ENCODE peak calls at places on chromosomes 3 and 15, in ten cellular contexts. H, X, G, P, F, K, W, A, R and Y are unnamed samples.

GRCh38 chr3:153210660-153211059 is 48.6 kb downstream of the RAP2B start:
- DNase-seq in H (no peak), X (no peak), G (no peak), P (peak; percentile 9), F (no peak), K (peak; percentile 26), W (no peak), A (no peak), R (no peak), Y (no peak)

GRCh38 chr3:131242201-131242600 is 139.4 kb upstream of the NUDT16 start:
- DNase-seq in H (no peak), X (no peak), G (no peak), P (no peak), F (no peak), K (peak; percentile 23), W (no peak), A (no peak), R (no peak), Y (no peak)

GRCh38 chr3:194871864-194872668 is 186.4 kb downstream of the FAM43A start:
- DNase-seq in H (no peak), X (no peak), G (no peak), P (no peak), F (peak; percentile 57), K (peak; percentile 74), W (peak; percentile 44), A (no peak), R (peak; percentile 63), Y (no peak)

GRCh38 chr3:179666436-179667035 is 13.7 kb downstream of the USP13 start:
- DNase-seq in H (no peak), X (peak; percentile 42), G (peak; percentile 38), P (peak; percentile 43), F (peak; percentile 33), K (peak; percentile 15), W (peak; percentile 13), A (peak; percentile 72), R (no peak), Y (no peak)

GRCh38 chr3:119937229-119937628 is 155.3 kb downstream of the NR1I2 start:
- DNase-seq in H (peak; percentile 88), X (no peak), G (no peak), P (no peak), F (peak; percentile 57), K (no peak), W (no peak), A (no peak), R (no peak), Y (no peak)

GRCh38 chr3:188415196-188415595 is 261.2 kb downstream of the LPP start:
- DNase-seq in H (no peak), X (no peak), G (no peak), P (no peak), F (peak; percentile 44), K (peak; percentile 6), W (no peak), A (no peak), R (no peak), Y (no peak)

GRCh38 chr15:89379818-89380217 is 45.2 kb upstream of the POLG start:
- DNase-seq in H (no peak), X (no peak), G (no peak), P (peak; percentile 23), F (no peak), K (no peak), W (no peak), A (no peak), R (no peak), Y (no peak)

GRCh38 chr3:143035466-143036214 is 34.3 kb downstream of the U2SURP start:
- DNase-seq in H (no peak), X (no peak), G (no peak), P (no peak), F (no peak), K (peak; percentile 69), W (no peak), A (no peak), R (peak; percentile 72), Y (no peak)

GRCh38 chr3:102074951-102075350 is 225.6 kb downstream of the NFKBIZ start:
- DNase-seq in H (no peak), X (no peak), G (no peak), P (no peak), F (no peak), K (no peak), W (no peak), A (no peak), R (no peak), Y (no peak)

GRCh38 chr3:71578045-71578730 is 5.3 kb downstream of the FOXP1 start:
- DNase-seq in H (no peak), X (no peak), G (no peak), P (no peak), F (peak; percentile 55), K (peak; percentile 37), W (no peak), A (no peak), R (peak; percentile 14), Y (no peak)
- H3K4me3 ChIP-seq in H (no peak overlapping the region), X (peak overlapping the region; percentile 2), G (no peak overlapping the region), P (no peak overlapping the region), F (no peak overlapping the region), K (peak overlapping the region; percentile 93), W (no peak overlapping the region), A (no peak overlapping the region), R (no peak overlapping the region), Y (peak overlapping the region; percentile 87)

GRCh38 chr3:132318451-132318850 is 1.2 kb downstream of the ACP3 start:
- DNase-seq in H (no peak), X (no peak), G (no peak), P (no peak), F (peak; percentile 53), K (peak; percentile 59), W (no peak), A (no peak), R (peak; percentile 50), Y (no peak)
- H3K4me3 ChIP-seq in H (no peak overlapping the region), X (peak overlapping the region; percentile 25), G (no peak overlapping the region), P (no peak overlapping the region), F (peak overlapping the region; percentile 48), K (peak overlapping the region; percentile 54), W (no peak overlapping the region), A (no peak overlapping the region), R (no peak overlapping the region), Y (no peak overlapping the region)

GRCh38 chr3:4356225-4356540 is 53.0 kb downstream of the SETMAR start:
- DNase-seq in H (no peak), X (no peak), G (no peak), P (no peak), F (no peak), K (no peak), W (no peak), A (no peak), R (no peak), Y (no peak)

GRCh38 chr3:4351872-4352271 is 48.7 kb downstream of the SETMAR start:
- DNase-seq in H (no peak), X (no peak), G (no peak), P (no peak), F (no peak), K (peak; percentile 41), W (no peak), A (no peak), R (no peak), Y (peak; percentile 9)

GRCh38 chr3:4350789-4351163 is 47.6 kb downstream of the SETMAR start:
- DNase-seq in H (peak; percentile 76), X (no peak), G (no peak), P (peak; percentile 67), F (peak; percentile 67), K (peak; percentile 79), W (peak; percentile 67), A (no peak), R (peak; percentile 91), Y (peak; percentile 50)

GRCh38 chr3:4355401-4356224 is 52.4 kb downstream of the SETMAR start:
- DNase-seq in H (no peak), X (peak; percentile 64), G (peak; percentile 48), P (peak; percentile 8), F (peak; percentile 1), K (no peak), W (peak; percentile 64), A (peak; percentile 56), R (no peak), Y (peak; percentile 13)

DNA sequence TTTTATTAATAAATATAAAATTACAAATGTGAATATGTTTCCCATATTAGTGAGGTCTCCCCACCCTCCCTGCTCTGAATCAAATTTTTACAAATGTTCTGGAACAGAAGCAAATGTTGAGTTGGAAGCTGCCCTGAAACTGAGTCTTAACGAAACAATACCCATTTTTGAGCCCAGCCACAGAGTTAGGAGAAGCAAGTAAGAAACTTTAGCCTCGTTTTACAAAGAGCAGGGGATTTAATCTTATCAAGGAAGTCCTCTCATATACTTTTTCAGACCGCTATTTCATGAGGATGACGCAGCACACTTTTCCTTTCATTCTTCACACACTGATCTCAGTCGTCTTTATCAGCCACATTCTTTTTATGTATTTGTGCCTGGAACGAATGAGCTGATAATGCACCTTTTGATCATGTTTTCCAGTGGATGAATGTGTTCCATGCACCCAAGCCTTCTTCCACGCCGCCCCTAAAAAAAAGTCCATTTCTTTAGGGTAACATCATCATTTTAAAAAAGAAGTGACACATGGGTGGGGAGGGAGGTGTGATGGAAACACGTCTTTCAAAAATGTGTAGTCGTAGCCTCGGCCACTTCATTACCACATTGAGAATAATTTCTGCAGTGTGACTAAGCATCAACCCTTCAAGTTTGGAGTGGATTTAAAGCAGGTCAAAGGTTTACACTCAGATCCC is 48.1 kb downstream of the SETMAR start:
- DNase-seq in H (no peak), X (no peak), G (no peak), P (no peak), F (peak; percentile 68), K (peak; percentile 65), W (no peak), A (no peak), R (peak; percentile 68), Y (peak; percentile 59)
- H3K4me3 ChIP-seq in H (no peak overlapping the region), X (peak overlapping the region; percentile 2), G (peak overlapping the region; percentile 26), P (no peak overlapping the region), F (peak overlapping the region; percentile 46), K (peak overlapping the region; percentile 51), W (no peak overlapping the region), A (peak overlapping the region; percentile 60), R (peak overlapping the region; percentile 14), Y (peak overlapping the region; percentile 50)

GRCh38 chr15:92638709-92639365 is 16.7 kb downstream of the FAM174B start:
- DNase-seq in H (no peak), X (peak; percentile 80), G (peak; percentile 68), P (no peak), F (no peak), K (no peak), W (peak; percentile 71), A (no peak), R (no peak), Y (no peak)

GRCh38 chr15:92638291-92638708 is 17.3 kb downstream of the FAM174B start:
- DNase-seq in H (peak; percentile 77), X (peak; percentile 68), G (peak; percentile 76), P (no peak), F (peak; percentile 24), K (no peak), W (peak; percentile 88), A (no peak), R (no peak), Y (peak; percentile 80)

GRCh38 chr15:92636401-92636949 is 19.1 kb downstream of the FAM174B start:
- DNase-seq in H (no peak), X (no peak), G (peak; percentile 21), P (no peak), F (no peak), K (no peak), W (no peak), A (no peak), R (no peak), Y (no peak)

GRCh38 chr15:92636950-92637481 is 18.6 kb downstream of the FAM174B start:
- DNase-seq in H (peak; percentile 72), X (peak; percentile 96), G (peak; percentile 91), P (no peak), F (no peak), K (no peak), W (peak; percentile 95), A (no peak), R (no peak), Y (no peak)

DNA sequence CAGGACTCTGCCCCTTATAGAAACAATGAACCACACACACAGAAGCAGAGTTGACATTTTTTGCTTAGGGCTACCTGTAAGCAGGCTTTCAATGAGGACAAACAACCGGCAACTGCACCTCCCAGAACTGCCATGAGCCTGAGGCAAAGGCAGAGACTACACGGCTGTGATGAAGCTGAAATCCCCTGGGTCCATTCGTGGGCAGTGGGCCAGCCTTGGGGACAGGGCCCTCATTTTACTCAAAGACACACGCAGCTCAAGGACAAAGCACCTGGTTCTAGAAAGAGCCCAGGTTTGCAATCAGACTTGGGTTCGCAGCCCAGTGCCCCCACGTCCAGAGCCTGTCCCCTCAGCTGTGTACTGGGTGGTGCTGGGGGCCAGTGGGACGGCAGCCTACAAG is 18.0 kb downstream of the FAM174B start:
- DNase-seq in H (no peak), X (peak; percentile 56), G (peak; percentile 25), P (no peak), F (no peak), K (no peak), W (no peak), A (no peak), R (no peak), Y (no peak)
- H3K4me3 ChIP-seq in H (no peak overlapping the region), X (peak overlapping the region; percentile 7), G (no peak overlapping the region), P (no peak overlapping the region), F (no peak overlapping the region), K (no peak overlapping the region), W (no peak overlapping the region), A (no peak overlapping the region), R (no peak overlapping the region), Y (no peak overlapping the region)